ENCODE peak calls at places on chromosome 11, in five cellular contexts. P is T-helper 2 cell, I is hippocampal formation, D is GM23338, S is stomach. C is an unnamed sample.

GRCh38 chr11:77397631-77398030 is 76.3 kb downstream of the PAK1 start:
- DNase-seq in P (no peak), I (no peak), D (no peak), S (no peak), C (peak; percentile 30)

GRCh38 chr11:70282012-70282411 is 11.5 kb downstream of the PPFIA1 start:
- DNase-seq in P (no peak), I (no peak), D (no peak), S (no peak), C (no peak)

GRCh38 chr11:26228778-26229177 is 103.2 kb upstream of the ANO3 start:
- DNase-seq in P (no peak), I (no peak), D (no peak), S (no peak), C (no peak)

GRCh38 chr11:90629251-90629806 is 406.5 kb upstream of the CHORDC1 start:
- DNase-seq in P (no peak), I (no peak), D (no peak), S (no peak), C (no peak)

GRCh38 chr11:36081274-36081945 is 137.5 kb downstream of the LDLRAD3 start:
- DNase-seq in P (no peak), I (no peak), D (no peak), S (no peak), C (no peak)

GRCh38 chr11:75760710-75761493 is 7.7 kb upstream of the DGAT2 start:
- DNase-seq in P (no peak), I (no peak), D (no peak), S (no peak), C (no peak)

GRCh38 chr11:65375012-65375411 is 7.4 kb downstream of the SLC25A45 start:
- DNase-seq in P (no peak), I (no peak), D (no peak), S (no peak), C (no peak)

GRCh38 chr11:69333906-69334305 is 40.0 kb downstream of the MYEOV start:
- DNase-seq in P (no peak), I (no peak), D (no peak), S (peak; percentile 9), C (no peak)

GRCh38 chr11:13772223-13773046 is 104.0 kb downstream of the FAR1 start:
- DNase-seq in P (no peak), I (peak; percentile 64), D (peak; percentile 86), S (no peak), C (peak; percentile 80)

GRCh38 chr11:36657610-36658225 is 59.7 kb upstream of the RAG2 start:
- DNase-seq in P (no peak), I (no peak), D (no peak), S (no peak), C (no peak)

GRCh38 chr11:74507582-74507981 is 14.1 kb upstream of the LIPT2 start:
- DNase-seq in P (no peak), I (no peak), D (no peak), S (no peak), C (no peak)

GRCh38 chr11:41826129-41826528 is 366.7 kb upstream of the LRRC4C start:
- DNase-seq in P (no peak), I (no peak), D (no peak), S (no peak), C (no peak)

GRCh38 chr11:115963170-115963569 is 459.0 kb upstream of the CADM1 start:
- DNase-seq in P (no peak), I (peak; percentile 24), D (no peak), S (no peak), C (no peak)

GRCh38 chr11:67280341-67280790 is 8.7 kb upstream of the ANKRD13D start:
- DNase-seq in P (no peak), I (no peak), D (no peak), S (no peak), C (no peak)

GRCh38 chr11:61120865-61121831 is 18.9 kb downstream of the CD5 start:
- DNase-seq in P (no peak), I (no peak), D (no peak), S (peak; percentile 84), C (peak; percentile 32)

GRCh38 chr11:14620027-14620511 is 23.5 kb upstream of the PDE3B start:
- DNase-seq in P (no peak), I (no peak), D (no peak), S (no peak), C (no peak)

GRCh38 chr11:77126156-77126775 is 1.8 kb upstream of the MYO7A start:
- DNase-seq in P (no peak), I (no peak), D (peak; percentile 29), S (no peak), C (no peak)

GRCh38 chr11:125874556-125875124 is 12.8 kb upstream of the HYLS1 start:
- DNase-seq in P (peak; percentile 7), I (peak; percentile 73), D (peak; percentile 91), S (peak; percentile 48), C (peak; percentile 63)

GRCh38 chr11:56353991-56354390 is at the start of gene OR8J1:
- DNase-seq in P (no peak), I (no peak), D (no peak), S (no peak), C (no peak)

GRCh38 chr11:94958118-94958517 is 15.2 kb downstream of the CWC15 start:
- DNase-seq in P (no peak), I (no peak), D (no peak), S (no peak), C (no peak)

GRCh38 chr11:105000167-105000566 is 22.8 kb downstream of the CASP5 start:
- DNase-seq in P (no peak), I (no peak), D (peak; percentile 50), S (no peak), C (no peak)

GRCh38 chr11:70064011-70064725 is 13.9 kb upstream of the ANO1 start:
- DNase-seq in P (no peak), I (no peak), D (no peak), S (no peak), C (no peak)

GRCh38 chr11:85809191-85809590 is 1.8 kb downstream of the SYTL2 start:
- DNase-seq in P (no peak), I (no peak), D (no peak), S (no peak), C (no peak)

GRCh38 chr11:57772562-57772961 is 11.0 kb downstream of the CTNND1 start:
- DNase-seq in P (no peak), I (no peak), D (no peak), S (no peak), C (no peak)

GRCh38 chr11:4454031-4454430 is 4.9 kb downstream of the OR52K2 start:
- DNase-seq in P (no peak), I (no peak), D (no peak), S (no peak), C (no peak)

GRCh38 chr11:111922803-111923202 is 4.1 kb downstream of the C11orf52 start:
- DNase-seq in P (no peak), I (peak; percentile 47), D (no peak), S (peak; percentile 49), C (no peak)

GRCh38 chr11:85752890-85753581 is 57.9 kb downstream of the SYTL2 start:
- DNase-seq in P (peak; percentile 77), I (no peak), D (no peak), S (peak; percentile 49), C (no peak)

GRCh38 chr11:65381721-65382035 is 768 bp downstream of the SLC25A45 start:
- DNase-seq in P (no peak), I (no peak), D (no peak), S (no peak), C (peak; percentile 91)

GRCh38 chr11:5103066-5103465 is 33.7 kb downstream of the OR52E1 start:
- DNase-seq in P (no peak), I (no peak), D (no peak), S (no peak), C (no peak)

GRCh38 chr11:70540196-70540595 is 141.9 kb downstream of the CTTN start:
- DNase-seq in P (no peak), I (no peak), D (no peak), S (no peak), C (no peak)

GRCh38 chr11:128898580-128899344 is 7.6 kb downstream of the KCNJ5 start:
- DNase-seq in P (no peak), I (no peak), D (no peak), S (no peak), C (no peak)

GRCh38 chr11:2122907-2123627 is 16.1 kb downstream of the IGF2 start:
- DNase-seq in P (no peak), I (no peak), D (no peak), S (no peak), C (no peak)

GRCh38 chr11:23903044-23903704 is 593.7 kb upstream of the LUZP2 start:
- DNase-seq in P (no peak), I (no peak), D (no peak), S (no peak), C (peak; percentile 24)

GRCh38 chr11:120102862-120103118 is 35.1 kb downstream of the TRIM29 start:
- DNase-seq in P (no peak), I (no peak), D (no peak), S (no peak), C (no peak)

GRCh38 chr11:28757725-28758515 is 649.7 kb downstream of the METTL15 start:
- DNase-seq in P (no peak), I (no peak), D (no peak), S (no peak), C (no peak)

GRCh38 chr11:93474122-93474521 is 69.1 kb downstream of the SMCO4 start:
- DNase-seq in P (no peak), I (no peak), D (no peak), S (no peak), C (no peak)

GRCh38 chr11:93116641-93117577 is 80.9 kb downstream of the SLC36A4 start:
- DNase-seq in P (no peak), I (no peak), D (peak; percentile 75), S (peak; percentile 48), C (peak; percentile 11)

GRCh38 chr11:94885133-94885532 is 88.2 kb downstream of the CWC15 start:
- DNase-seq in P (no peak), I (no peak), D (no peak), S (no peak), C (no peak)

GRCh38 chr11:28739489-28740280 is 631.5 kb downstream of the METTL15 start:
- DNase-seq in P (no peak), I (no peak), D (no peak), S (no peak), C (no peak)